ENCODE peak calls at places on chromosomes 1 and 21, in eight cellular contexts. I is fibroblast of mammary gland, T is astrocyte of the spinal cord, Q is uterus, D is fibroblast of lung, K is GM10248, N is SK-N-SH, O is nephron progenitor cell. Y is an unnamed sample.

GRCh38 chr1:75985827-75986226 is 53.6 kb upstream of the ASB17 start:
- DNase-seq in O (no peak), I (peak; percentile 73), D (no peak), T (no peak), N (no peak), Q (no peak), K (peak; percentile 55), Y (no peak)

GRCh38 chr1:203871114-203871875 is 9.9 kb downstream of the SNRPE start:
- DNase-seq in T (peak; percentile 82), D (peak; percentile 71), O (peak; percentile 33), I (peak; percentile 80), N (peak; percentile 70), K (peak; percentile 32), Q (peak; percentile 47), Y (no peak)

GRCh38 chr1:48530727-48531351 is 58.8 kb upstream of the SPATA6 start:
- DNase-seq in O (peak; percentile 94), I (peak; percentile 47), Q (no peak), D (peak; percentile 23), N (peak; percentile 50), K (peak; percentile 56), T (peak; percentile 13), Y (peak; percentile 82)

GRCh38 chr21:46603228-46603627 is 1.7 kb downstream of the S100B start:
- DNase-seq in N (no peak), K (no peak), T (no peak), I (no peak), O (no peak), D (peak; percentile 2), Q (no peak), Y (no peak)

GRCh38 chr1:244442850-244443249 is 8.9 kb downstream of the ADSS2 start:
- DNase-seq in T (no peak), K (no peak), O (no peak), Q (no peak), I (no peak), N (no peak), D (no peak), Y (no peak)

GRCh38 chr21:39633770-39634181 is 21.0 kb downstream of the B3GALT5 start:
- DNase-seq in D (peak; percentile 99), T (peak; percentile 94), O (no peak), K (no peak), I (peak; percentile 92), N (no peak), Q (no peak), Y (no peak)

GRCh38 chr1:5713101-5713820 is 279.0 kb downstream of the NPHP4 start:
- DNase-seq in K (no peak), T (no peak), N (no peak), O (no peak), D (no peak), I (no peak), Q (no peak), Y (no peak)

GRCh38 chr21:29342394-29342957 is 43.8 kb downstream of the BACH1 start:
- DNase-seq in O (no peak), K (peak; percentile 50), I (peak; percentile 100), T (peak; percentile 98), Q (peak; percentile 31), N (peak; percentile 14), D (peak; percentile 99), Y (no peak)

GRCh38 chr1:97875996-97876395 is 44.8 kb downstream of the DPYD start:
- DNase-seq in T (peak; percentile 54), Q (no peak), D (peak; percentile 56), O (no peak), K (no peak), N (no peak), I (peak; percentile 88), Y (no peak)

GRCh38 chr1:184158911-184159701 is 107.6 kb downstream of the TSEN15 start:
- DNase-seq in T (no peak), O (no peak), D (no peak), I (peak; percentile 6), K (no peak), N (no peak), Q (no peak), Y (no peak)

GRCh38 chr1:199510314-199510713 is 517.2 kb upstream of the NR5A2 start:
- DNase-seq in N (no peak), K (no peak), Q (no peak), T (no peak), I (no peak), O (no peak), D (no peak), Y (no peak)

GRCh38 chr21:46404306-46404705 is 54.4 kb upstream of the DIP2A start:
- DNase-seq in T (no peak), Q (no peak), N (no peak), D (no peak), K (no peak), O (no peak), I (no peak), Y (no peak)

GRCh38 chr1:19156676-19157075 is 53.4 kb downstream of the UBR4 start:
- DNase-seq in K (no peak), Q (peak; percentile 70), I (peak; percentile 73), D (peak; percentile 31), N (no peak), T (peak; percentile 27), O (no peak), Y (no peak)

GRCh38 chr21:43345746-43346409 is 81.1 kb downstream of the SIK1 start:
- DNase-seq in K (no peak), D (peak; percentile 68), T (peak; percentile 48), Q (no peak), O (no peak), N (no peak), I (peak; percentile 89), Y (no peak)

GRCh38 chr1:38075191-38075590 is 28.6 kb upstream of the POU3F1 start:
- DNase-seq in T (no peak), O (no peak), I (no peak), D (no peak), K (no peak), N (no peak), Q (no peak), Y (no peak)

GRCh38 chr21:27024316-27024715 is 57.4 kb upstream of the ADAMTS5 start:
- DNase-seq in Q (no peak), K (no peak), D (peak; percentile 55), N (no peak), T (peak; percentile 57), O (no peak), I (peak; percentile 16), Y (no peak)

GRCh38 chr1:20603473-20604464 is 14.9 kb downstream of the CDA start:
- DNase-seq in N (no peak), D (peak; percentile 96), K (no peak), Q (no peak), I (peak; percentile 96), O (no peak), T (peak; percentile 68), Y (no peak)

GRCh38 chr21:42195378-42196031 is 23.4 kb upstream of the ABCG1 start:
- DNase-seq in T (peak; percentile 79), Q (no peak), N (no peak), O (no peak), K (no peak), D (no peak), I (peak; percentile 66), Y (no peak)

DNA sequence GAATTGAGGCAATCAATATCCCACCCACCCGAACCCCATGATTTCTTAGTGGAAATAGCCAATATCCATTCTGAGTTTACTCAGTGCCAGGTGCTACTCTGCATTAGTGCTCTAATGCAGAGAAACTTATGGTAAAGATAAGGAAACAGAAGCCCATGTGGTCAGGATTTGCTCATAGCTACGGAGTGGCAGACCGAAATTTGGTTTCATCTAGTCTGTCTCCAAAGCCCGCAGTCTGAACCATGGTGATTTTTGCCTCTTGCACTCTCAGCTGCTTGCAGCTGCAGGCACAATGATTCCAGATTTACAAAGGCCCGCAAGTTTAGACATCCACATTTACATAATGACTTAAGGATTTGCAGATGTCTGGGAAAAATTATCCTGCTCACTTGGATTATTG is 161.2 kb upstream of the KCNJ6 start:
- DNase-seq in N (no peak), T (no peak), K (no peak), O (no peak), D (no peak), I (no peak), Q (no peak), Y (no peak)
- TF ChIP-seq CTCF in N (no peak), T (no peak), K (no peak), O (no peak), D (no peak), I (no peak), Q (no peak), Y (no peak)

DNA sequence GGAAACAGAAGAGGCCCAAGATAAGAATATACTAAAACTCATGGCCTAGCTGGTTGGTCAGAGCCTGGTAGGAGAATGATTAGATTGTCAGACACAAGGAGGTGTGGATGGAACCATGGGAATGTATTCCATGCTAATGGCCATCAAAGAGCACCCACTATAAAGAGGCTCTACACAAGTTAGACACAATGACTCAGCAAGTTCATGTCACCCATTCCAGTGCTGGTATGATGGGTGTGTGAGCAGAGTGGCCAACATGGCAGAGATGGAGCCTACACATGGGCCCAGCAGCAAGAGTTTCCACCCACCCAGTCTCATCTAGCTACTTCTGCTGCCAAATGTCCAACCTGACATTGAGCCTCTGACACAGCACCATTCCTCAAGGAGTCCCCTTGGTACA is 97.5 kb upstream of the COG2 start:
- DNase-seq in K (no peak), D (no peak), T (no peak), I (no peak), N (no peak), Q (no peak), O (no peak), Y (no peak)
- TF ChIP-seq CTCF in K (no peak), D (no peak), T (no peak), I (no peak), N (no peak), Q (no peak), O (no peak), Y (no peak)

DNA sequence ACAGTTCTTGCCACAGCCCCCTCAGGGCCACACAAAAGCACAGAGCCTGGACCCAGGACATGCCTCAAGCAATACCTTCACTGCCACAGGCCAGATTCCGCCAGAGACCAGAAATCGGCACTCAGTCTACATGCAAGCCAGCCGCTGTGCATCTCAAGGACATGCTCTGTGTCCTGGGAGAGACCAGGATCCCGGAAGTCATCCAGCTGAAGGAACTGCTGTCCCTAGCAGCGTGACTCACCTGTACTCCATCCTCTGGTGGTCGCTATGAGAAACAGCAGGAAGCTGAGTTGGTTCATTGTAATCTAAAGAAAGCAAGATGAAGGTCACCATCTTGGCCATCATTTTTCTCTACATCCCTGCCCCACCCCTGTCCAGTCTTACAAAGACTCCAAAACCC is 401 bp downstream of the ITLN1 start:
- DNase-seq in K (no peak), N (peak; percentile 35), Q (no peak), O (no peak), T (no peak), I (no peak), D (no peak), Y (no peak)
- TF ChIP-seq CTCF in K (no peak), N (peak; percentile 50), Q (no peak), O (peak; percentile 27), T (no peak), I (no peak), D (no peak), Y (peak; percentile 29)

GRCh38 chr1:180863158-180863775 is 49.4 kb upstream of the KIAA1614 start:
- DNase-seq in Q (peak; percentile 18), D (peak; percentile 50), I (peak; percentile 61), O (peak; percentile 33), N (peak; percentile 34), T (peak; percentile 70), K (no peak), Y (no peak)

GRCh38 chr1:180860535-180860934 is 52.2 kb upstream of the KIAA1614 start:
- DNase-seq in I (no peak), K (no peak), D (no peak), N (no peak), O (no peak), Q (no peak), T (no peak), Y (no peak)

GRCh38 chr1:180857947-180858768 is 54.5 kb upstream of the KIAA1614 start:
- DNase-seq in O (no peak), T (no peak), D (no peak), Q (no peak), N (no peak), K (no peak), I (no peak), Y (no peak)

GRCh38 chr1:180862305-180862704 is 50.4 kb upstream of the KIAA1614 start:
- DNase-seq in N (no peak), Q (no peak), K (no peak), T (no peak), I (no peak), D (peak; percentile 6), O (no peak), Y (no peak)
- TF ChIP-seq CTCF in N (no peak), Q (no peak), K (no peak), T (no peak), I (no peak), D (no peak), O (no peak), Y (no peak)